ENCODE peak calls at places on chromosomes 13 and 19, in four cellular contexts. X, V, M and Q are unnamed samples.

GRCh38 chr13:79936368-79937136 is 404.4 kb downstream of the SPRY2 start:
- DNase-seq in V (no peak), X (no peak), M (peak), Q (no peak)

GRCh38 chr13:114077938-114078335 is 54.5 kb downstream of the RASA3 start:
- DNase-seq in M (peak), V (peak), X (no peak), Q (no peak)

GRCh38 chr13:76939215-76939614 is 9.1 kb upstream of the ACOD1 start:
- DNase-seq in X (no peak), V (no peak), M (no peak), Q (no peak)

GRCh38 chr19:35511337-35511736 is 2.1 kb downstream of the DMKN start:
- DNase-seq in V (no peak), X (no peak), M (no peak), Q (no peak)

GRCh38 chr13:110266983-110267382 is 40.0 kb downstream of the COL4A1 start:
- DNase-seq in V (no peak), M (no peak), X (no peak), Q (no peak)

GRCh38 chr13:36131931-36132297 is 732 bp upstream of the DCLK1 start:
- DNase-seq in M (no peak), X (no peak), V (no peak), Q (no peak)

GRCh38 chr13:108786578-108787100 is 157.2 kb downstream of the MYO16 start:
- DNase-seq in X (no peak), M (no peak), V (no peak), Q (no peak)

GRCh38 chr19:15498910-15499309 is 9.4 kb upstream of the CYP4F22 start:
- DNase-seq in X (no peak), V (no peak), M (no peak), Q (no peak)

GRCh38 chr13:106103779-106104178 is 431.7 kb downstream of the EFNB2 start:
- DNase-seq in X (no peak), V (no peak), M (no peak), Q (no peak)

GRCh38 chr19:5434351-5434917 is 20.8 kb upstream of the ZNRF4 start:
- DNase-seq in M (no peak), V (no peak), X (no peak), Q (no peak)

GRCh38 chr13:99119686-99120085 is 81.0 kb upstream of the UBAC2 start:
- DNase-seq in V (no peak), X (no peak), M (no peak), Q (no peak)

GRCh38 chr19:29662604-29663404 is 2.5 kb upstream of the PLEKHF1 start:
- DNase-seq in X (no peak), V (no peak), M (no peak), Q (no peak)

GRCh38 chr13:34371108-34371507 is 553.2 kb downstream of the RFC3 start:
- DNase-seq in X (no peak), V (no peak), M (no peak), Q (no peak)

GRCh38 chr13:27599845-27600553 is 20.3 kb downstream of the LNX2 start:
- DNase-seq in M (no peak), X (no peak), V (no peak), Q (no peak)

GRCh38 chr13:105735269-105735668 is 800.2 kb downstream of the EFNB2 start:
- DNase-seq in X (no peak), M (no peak), V (no peak), Q (no peak)

GRCh38 chr13:44854264-44855060 is 134.8 kb downstream of the NUFIP1 start:
- DNase-seq in M (no peak), V (no peak), X (no peak), Q (no peak)

GRCh38 chr19:52451241-52451640 is 2.1 kb upstream of the ZNF578 start:
- DNase-seq in V (no peak), X (no peak), M (no peak), Q (no peak)

GRCh38 chr13:107721436-107721835 is 493.9 kb downstream of the LIG4 start:
- DNase-seq in X (no peak), V (no peak), M (no peak), Q (no peak)

GRCh38 chr19:48398329-48399235 is 5.1 kb downstream of the GRIN2D start:
- DNase-seq in V (peak), M (no peak), X (peak), Q (peak)

GRCh38 chr13:78972561-78972960 is 313.6 kb upstream of the OBI1 start:
- DNase-seq in X (no peak), M (no peak), V (no peak), Q (no peak)

GRCh38 chr13:78657699-78658629 is 991 bp downstream of the OBI1 start:
- DNase-seq in X (no peak), M (no peak), V (no peak), Q (no peak)